ENCODE peak calls at places on chromosomes 3 and 15, in six cellular contexts. One of them, this sample, is unnamed.

GRCh38 chr15:78907577-78907976 is 34.9 kb downstream of the MORF4L1 start:
- DNase-seq in stimulated activated CD8-positive, alpha-beta memory T cell treated with anti-CD3 and anti-CD28 coated beads, Interleukin-15, amount 100 ng/mL, for 1 hour: no peak
- DNase-seq in T47D: no peak
- DNase-seq in suprapubic skin: no peak
- DNase-seq in hepatic stellate cell: no peak
- DNase-seq in brain microvascular endothelial cell: no peak
- DNase-seq in this sample: peak

GRCh38 chr3:138942861-138943623 is 3.9 kb downstream of the FOXL2 start:
- DNase-seq in stimulated activated CD8-positive, alpha-beta memory T cell treated with anti-CD3 and anti-CD28 coated beads, Interleukin-15, amount 100 ng/mL, for 1 hour: no peak
- DNase-seq in T47D: no peak
- DNase-seq in suprapubic skin: no peak
- DNase-seq in hepatic stellate cell: no peak
- DNase-seq in brain microvascular endothelial cell: no peak
- DNase-seq in this sample: no peak

GRCh38 chr3:48695113-48695753 is 9.5 kb upstream of the NCKIPSD start:
- DNase-seq in stimulated activated CD8-positive, alpha-beta memory T cell treated with anti-CD3 and anti-CD28 coated beads, Interleukin-15, amount 100 ng/mL, for 1 hour: no peak
- DNase-seq in T47D: no peak
- DNase-seq in suprapubic skin: peak
- DNase-seq in hepatic stellate cell: peak
- DNase-seq in brain microvascular endothelial cell: peak
- DNase-seq in this sample: no peak

GRCh38 chr15:68585574-68586273 is 6.9 kb downstream of the CORO2B start:
- DNase-seq in stimulated activated CD8-positive, alpha-beta memory T cell treated with anti-CD3 and anti-CD28 coated beads, Interleukin-15, amount 100 ng/mL, for 1 hour: no peak
- DNase-seq in T47D: no peak
- DNase-seq in suprapubic skin: no peak
- DNase-seq in hepatic stellate cell: no peak
- DNase-seq in brain microvascular endothelial cell: no peak
- DNase-seq in this sample: no peak

GRCh38 chr15:51121118-51121517 is 26.4 kb upstream of the TNFAIP8L3 start:
- DNase-seq in stimulated activated CD8-positive, alpha-beta memory T cell treated with anti-CD3 and anti-CD28 coated beads, Interleukin-15, amount 100 ng/mL, for 1 hour: no peak
- DNase-seq in T47D: no peak
- DNase-seq in suprapubic skin: no peak
- DNase-seq in hepatic stellate cell: peak
- DNase-seq in brain microvascular endothelial cell: peak
- DNase-seq in this sample: no peak

GRCh38 chr3:14689247-14689980 is 14.5 kb downstream of the C3orf20 start:
- DNase-seq in stimulated activated CD8-positive, alpha-beta memory T cell treated with anti-CD3 and anti-CD28 coated beads, Interleukin-15, amount 100 ng/mL, for 1 hour: no peak
- DNase-seq in T47D: no peak
- DNase-seq in suprapubic skin: no peak
- DNase-seq in hepatic stellate cell: no peak
- DNase-seq in brain microvascular endothelial cell: no peak
- DNase-seq in this sample: no peak

GRCh38 chr15:70503073-70503745 is 260.1 kb downstream of the UACA start:
- DNase-seq in stimulated activated CD8-positive, alpha-beta memory T cell treated with anti-CD3 and anti-CD28 coated beads, Interleukin-15, amount 100 ng/mL, for 1 hour: no peak
- DNase-seq in T47D: no peak
- DNase-seq in suprapubic skin: no peak
- DNase-seq in hepatic stellate cell: no peak
- DNase-seq in brain microvascular endothelial cell: no peak
- DNase-seq in this sample: no peak

GRCh38 chr3:46405301-46406079 is 1.4 kb downstream of the CCR5AS start:
- DNase-seq in stimulated activated CD8-positive, alpha-beta memory T cell treated with anti-CD3 and anti-CD28 coated beads, Interleukin-15, amount 100 ng/mL, for 1 hour: no peak
- DNase-seq in T47D: no peak
- DNase-seq in suprapubic skin: no peak
- DNase-seq in hepatic stellate cell: no peak
- DNase-seq in brain microvascular endothelial cell: no peak
- DNase-seq in this sample: no peak

GRCh38 chr3:89682556-89682955 is 575.1 kb downstream of the EPHA3 start:
- DNase-seq in stimulated activated CD8-positive, alpha-beta memory T cell treated with anti-CD3 and anti-CD28 coated beads, Interleukin-15, amount 100 ng/mL, for 1 hour: no peak
- DNase-seq in T47D: no peak
- DNase-seq in suprapubic skin: no peak
- DNase-seq in hepatic stellate cell: no peak
- DNase-seq in brain microvascular endothelial cell: no peak
- DNase-seq in this sample: no peak

GRCh38 chr3:23888617-23889228 is 28.1 kb downstream of the NKIRAS1 start:
- DNase-seq in stimulated activated CD8-positive, alpha-beta memory T cell treated with anti-CD3 and anti-CD28 coated beads, Interleukin-15, amount 100 ng/mL, for 1 hour: no peak
- DNase-seq in T47D: no peak
- DNase-seq in suprapubic skin: no peak
- DNase-seq in hepatic stellate cell: no peak
- DNase-seq in brain microvascular endothelial cell: peak
- DNase-seq in this sample: peak

This sample was measured in NCI-H460.